ENCODE peak calls at places on chromosomes 12 and 14, in eight cellular contexts. Z is aorta, V is amniotic epithelial cell, R is sciatic nerve, D is SW 1271, P is GM13976, S is NCI-H2081, E is kidney glomerular epithelial cell. H is an unnamed sample.

GRCh38 chr14:91297081-91297711 is 52.7 kb upstream of the GPR68 start:
- DNase-seq in S (no peak), Z (peak), D (no peak), E (no peak), R (no peak), P (no peak), V (no peak), H (no peak)

GRCh38 chr14:75046899-75047298 is 4.4 kb downstream of the MLH3 start:
- DNase-seq in R (no peak), V (peak), S (no peak), E (peak), Z (no peak), P (no peak), D (no peak), H (no peak)

GRCh38 chr12:118979763-118980406 is 1.5 kb upstream of the SRRM4 start:
- DNase-seq in Z (no peak), R (no peak), D (peak), E (peak), V (peak), S (peak), P (peak), H (peak)

GRCh38 chr14:31154956-31155355 is 52.6 kb downstream of the HECTD1 start:
- DNase-seq in S (no peak), E (no peak), D (no peak), P (no peak), R (no peak), V (peak), Z (no peak), H (no peak)

GRCh38 chr14:96576359-96576758 is 74.2 kb downstream of the PAPOLA start:
- DNase-seq in P (no peak), S (no peak), R (no peak), E (no peak), Z (no peak), V (no peak), D (no peak), H (no peak)

GRCh38 chr12:6041891-6042290 is 82.6 kb downstream of the VWF start:
- DNase-seq in E (no peak), R (no peak), S (no peak), V (peak), Z (peak), D (no peak), P (no peak), H (no peak)

GRCh38 chr12:111757361-111758119 is 9.2 kb upstream of the ALDH2 start:
- DNase-seq in D (no peak), V (peak), R (peak), E (no peak), Z (peak), P (peak), S (no peak), H (no peak)

GRCh38 chr12:122142857-122143256 is 31.2 kb downstream of the IL31 start:
- DNase-seq in S (no peak), E (no peak), Z (no peak), D (no peak), V (no peak), P (no peak), R (no peak), H (no peak)

GRCh38 chr14:77025744-77026165 is 2.8 kb downstream of the IRF2BPL start:
- DNase-seq in D (no peak), R (no peak), V (no peak), P (no peak), Z (peak), E (no peak), S (no peak), H (no peak)

GRCh38 chr12:97456792-97457191 is 5.8 kb upstream of the RMST start:
- DNase-seq in E (no peak), V (no peak), R (no peak), S (no peak), Z (no peak), D (no peak), P (no peak), H (no peak)

GRCh38 chr12:119115296-119115905 is 63.3 kb upstream of the HSPB8 start:
- DNase-seq in R (no peak), D (peak), S (peak), Z (no peak), E (peak), V (peak), P (peak), H (peak)

GRCh38 chr12:50214018-50214417 is 46.8 kb upstream of the CERS5 start:
- DNase-seq in D (no peak), V (no peak), R (no peak), E (no peak), S (no peak), Z (no peak), P (no peak), H (no peak)

GRCh38 chr12:93567174-93567573 is 5.3 kb upstream of the SOCS2 start:
- DNase-seq in D (no peak), V (no peak), E (no peak), P (no peak), Z (no peak), R (no peak), S (no peak), H (no peak)

GRCh38 chr12:92124708-92125067 is 21.0 kb downstream of the BTG1 start:
- DNase-seq in R (no peak), V (no peak), P (no peak), S (no peak), D (no peak), E (no peak), Z (no peak), H (no peak)

GRCh38 chr14:104087505-104087904 is 2.0 kb downstream of the ASPG start:
- DNase-seq in R (peak), Z (no peak), S (no peak), D (no peak), P (no peak), E (no peak), V (no peak), H (no peak)

GRCh38 chr12:110245278-110245868 is 35.7 kb upstream of the ATP2A2 start:
- DNase-seq in D (no peak), Z (peak), R (no peak), V (peak), P (peak), E (no peak), S (no peak), H (no peak)

GRCh38 chr12:11797317-11797913 is 147.9 kb downstream of the ETV6 start:
- DNase-seq in R (no peak), S (no peak), E (peak), D (no peak), P (no peak), Z (no peak), V (peak), H (no peak)

GRCh38 chr14:90976076-90976475 is 84.4 kb downstream of the RPS6KA5 start:
- DNase-seq in E (no peak), S (no peak), V (no peak), D (no peak), R (no peak), P (no peak), Z (no peak), H (no peak)